ENCODE peak calls at places on chromosomes 3 and 15, in ten cellular contexts. One of them, this sample, is unnamed.

GRCh38 chr3:188434594-188434993 is 280.6 kb downstream of the LPP start:
- DNase-seq in upper lobe of right lung: no peak
- DNase-seq in A549: no peak
- DNase-seq in Panc1: no peak
- DNase-seq in psoas muscle: no peak
- DNase-seq in fibroblast of pulmonary artery: no peak
- DNase-seq in mucosa of descending colon: no peak
- DNase-seq in epithelial cell of esophagus: no peak
- DNase-seq in fibroblast of mammary gland: no peak
- DNase-seq in coronary artery: no peak
- DNase-seq in this sample: peak

GRCh38 chr3:60756231-60756630 is 495.0 kb downstream of the FHIT start:
- DNase-seq in Panc1: no peak
- DNase-seq in fibroblast of pulmonary artery: no peak
- DNase-seq in mucosa of descending colon: no peak
- DNase-seq in psoas muscle: no peak
- DNase-seq in upper lobe of right lung: no peak
- DNase-seq in A549: no peak
- DNase-seq in epithelial cell of esophagus: peak
- DNase-seq in fibroblast of mammary gland: no peak
- DNase-seq in coronary artery: no peak
- DNase-seq in this sample: peak

GRCh38 chr15:34993413-34993812 is 5.3 kb upstream of the ZNF770 start:
- DNase-seq in fibroblast of mammary gland: peak
- DNase-seq in A549: no peak
- DNase-seq in upper lobe of right lung: no peak
- DNase-seq in fibroblast of pulmonary artery: no peak
- DNase-seq in Panc1: no peak
- DNase-seq in epithelial cell of esophagus: peak
- DNase-seq in psoas muscle: no peak
- DNase-seq in coronary artery: no peak
- DNase-seq in mucosa of descending colon: no peak
- DNase-seq in this sample: no peak

GRCh38 chr3:157370867-157371266 is 65.8 kb upstream of the PTX3 start:
- DNase-seq in psoas muscle: no peak
- DNase-seq in coronary artery: no peak
- DNase-seq in Panc1: no peak
- DNase-seq in fibroblast of pulmonary artery: no peak
- DNase-seq in mucosa of descending colon: no peak
- DNase-seq in A549: no peak
- DNase-seq in fibroblast of mammary gland: no peak
- DNase-seq in upper lobe of right lung: no peak
- DNase-seq in epithelial cell of esophagus: no peak
- DNase-seq in this sample: peak

GRCh38 chr3:196388946-196389345 is 43.3 kb downstream of the UBXN7 start:
- DNase-seq in A549: no peak
- DNase-seq in psoas muscle: no peak
- DNase-seq in epithelial cell of esophagus: no peak
- DNase-seq in mucosa of descending colon: no peak
- DNase-seq in upper lobe of right lung: no peak
- DNase-seq in Panc1: no peak
- DNase-seq in fibroblast of mammary gland: peak
- DNase-seq in coronary artery: no peak
- DNase-seq in fibroblast of pulmonary artery: peak
- DNase-seq in this sample: no peak

GRCh38 chr3:12822725-12823373 is 18.5 kb downstream of the RPL32 start:
- DNase-seq in fibroblast of pulmonary artery: peak
- DNase-seq in Panc1: no peak
- DNase-seq in upper lobe of right lung: no peak
- DNase-seq in fibroblast of mammary gland: peak
- DNase-seq in A549: peak
- DNase-seq in coronary artery: no peak
- DNase-seq in psoas muscle: no peak
- DNase-seq in mucosa of descending colon: no peak
- DNase-seq in epithelial cell of esophagus: peak
- DNase-seq in this sample: peak

GRCh38 chr3:177437513-177438337 is 240.4 kb upstream of the TBL1XR1 start:
- DNase-seq in psoas muscle: no peak
- DNase-seq in A549: no peak
- DNase-seq in epithelial cell of esophagus: no peak
- DNase-seq in Panc1: no peak
- DNase-seq in mucosa of descending colon: no peak
- DNase-seq in coronary artery: no peak
- DNase-seq in upper lobe of right lung: no peak
- DNase-seq in fibroblast of pulmonary artery: no peak
- DNase-seq in fibroblast of mammary gland: no peak
- DNase-seq in this sample: peak

GRCh38 chr15:99385865-99386264 is 134.6 kb downstream of the LRRC28 start:
- DNase-seq in fibroblast of pulmonary artery: peak
- DNase-seq in Panc1: no peak
- DNase-seq in mucosa of descending colon: peak
- DNase-seq in upper lobe of right lung: no peak
- DNase-seq in A549: peak
- DNase-seq in psoas muscle: peak
- DNase-seq in fibroblast of mammary gland: peak
- DNase-seq in coronary artery: no peak
- DNase-seq in epithelial cell of esophagus: no peak
- DNase-seq in this sample: peak

GRCh38 chr3:58217209-58217811 is 6.5 kb upstream of the DNASE1L3 start:
- DNase-seq in epithelial cell of esophagus: peak
- DNase-seq in Panc1: peak
- DNase-seq in fibroblast of pulmonary artery: peak
- DNase-seq in psoas muscle: peak
- DNase-seq in mucosa of descending colon: peak
- DNase-seq in coronary artery: peak
- DNase-seq in fibroblast of mammary gland: peak
- DNase-seq in upper lobe of right lung: peak
- DNase-seq in A549: peak
- DNase-seq in this sample: peak

GRCh38 chr3:52098108-52098507 is 41.7 kb upstream of the DUSP7 start:
- DNase-seq in psoas muscle: peak
- DNase-seq in fibroblast of pulmonary artery: no peak
- DNase-seq in epithelial cell of esophagus: no peak
- DNase-seq in coronary artery: no peak
- DNase-seq in A549: no peak
- DNase-seq in Panc1: no peak
- DNase-seq in mucosa of descending colon: no peak
- DNase-seq in fibroblast of mammary gland: no peak
- DNase-seq in upper lobe of right lung: peak
- DNase-seq in this sample: no peak

DNA sequence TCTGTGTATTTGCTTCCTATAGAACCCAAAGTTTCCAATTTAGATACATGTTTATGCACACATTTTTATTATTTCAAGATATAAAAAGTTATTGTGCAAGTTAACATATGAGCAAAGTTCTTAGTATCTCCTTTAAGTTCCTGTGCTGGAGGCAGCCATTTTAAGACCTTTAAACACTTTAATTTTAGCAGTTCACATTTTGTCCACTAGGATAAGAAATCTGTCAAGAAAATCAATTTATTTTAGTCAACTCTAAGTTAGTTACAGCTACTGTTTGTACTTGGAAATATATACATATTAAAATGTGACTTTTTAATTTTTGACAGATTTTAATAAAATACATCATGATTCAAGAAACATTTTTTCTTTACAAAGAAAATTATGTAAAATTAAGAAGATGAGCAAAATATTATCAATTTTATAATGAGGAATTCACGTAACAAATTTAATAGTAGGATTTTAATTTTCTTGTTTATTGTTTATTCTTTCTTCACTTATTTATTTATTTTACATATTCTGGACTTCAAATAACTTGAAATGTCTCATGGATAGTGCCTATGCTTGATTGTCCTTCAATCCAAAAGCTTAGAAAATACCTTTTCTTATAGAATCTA is 402.6 kb upstream of the GBE1 start:
- DNase-seq in upper lobe of right lung: no peak
- DNase-seq in Panc1: no peak
- DNase-seq in fibroblast of pulmonary artery: peak
- DNase-seq in mucosa of descending colon: no peak
- DNase-seq in epithelial cell of esophagus: peak
- DNase-seq in fibroblast of mammary gland: peak
- DNase-seq in coronary artery: no peak
- DNase-seq in psoas muscle: no peak
- DNase-seq in A549: peak
- DNase-seq in this sample: peak
- TF ChIP-seq CTCF in upper lobe of right lung: peak
- TF ChIP-seq CTCF in Panc1: no peak
- TF ChIP-seq CTCF in fibroblast of pulmonary artery: peak
- TF ChIP-seq CTCF in mucosa of descending colon: no peak
- TF ChIP-seq CTCF in epithelial cell of esophagus: peak
- TF ChIP-seq CTCF in fibroblast of mammary gland: peak
- TF ChIP-seq CTCF in coronary artery: no peak
- TF ChIP-seq CTCF in psoas muscle: peak
- TF ChIP-seq CTCF in A549: no peak
- TF ChIP-seq CTCF in this sample: peak

DNA sequence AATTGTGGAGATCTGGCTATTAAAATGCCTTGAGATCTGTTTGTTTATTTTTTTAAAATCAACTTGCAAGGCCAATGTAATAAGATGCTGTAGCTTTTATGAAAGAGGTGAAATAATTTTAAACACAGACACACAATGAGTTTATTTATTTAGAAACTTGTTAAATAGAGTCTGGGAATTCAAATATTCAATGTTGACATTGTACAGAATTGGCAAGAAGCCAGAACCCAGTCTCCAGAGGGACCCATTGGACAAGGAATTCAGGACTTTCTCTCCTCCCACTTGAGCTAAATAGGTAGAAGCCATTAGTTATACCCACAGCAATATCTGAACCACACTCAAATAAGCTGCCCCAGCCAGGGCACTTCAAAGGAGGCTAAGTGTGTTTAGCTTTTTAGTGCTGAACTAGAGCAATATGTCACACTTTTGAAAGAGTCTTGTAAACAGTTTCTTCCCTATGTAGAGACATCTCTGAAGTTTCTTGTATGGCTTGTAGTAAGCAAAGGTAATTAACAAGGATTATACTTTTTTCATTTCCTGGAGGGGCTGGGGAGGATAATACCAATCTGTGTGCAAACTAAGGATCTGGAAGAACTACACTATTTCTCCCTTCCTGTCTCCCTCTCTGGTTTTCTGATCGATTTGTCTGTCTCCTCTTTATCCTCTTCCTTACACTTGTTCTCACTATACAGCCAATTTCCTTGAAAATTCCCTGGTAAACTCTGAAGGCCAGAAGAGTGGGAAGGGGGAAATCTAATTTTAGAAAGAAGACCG is 6.0 kb downstream of the MECOM start:
- DNase-seq in epithelial cell of esophagus: peak
- DNase-seq in mucosa of descending colon: no peak
- DNase-seq in psoas muscle: no peak
- DNase-seq in upper lobe of right lung: no peak
- DNase-seq in coronary artery: no peak
- DNase-seq in A549: no peak
- DNase-seq in Panc1: no peak
- DNase-seq in fibroblast of mammary gland: no peak
- DNase-seq in fibroblast of pulmonary artery: no peak
- DNase-seq in this sample: no peak
- H3K4me3 ChIP-seq in epithelial cell of esophagus: no peak
- H3K4me3 ChIP-seq in mucosa of descending colon: no peak
- H3K4me3 ChIP-seq in psoas muscle: peak
- H3K4me3 ChIP-seq in upper lobe of right lung: no peak
- H3K4me3 ChIP-seq in coronary artery: no peak
- H3K4me3 ChIP-seq in A549: no peak
- H3K4me3 ChIP-seq in Panc1: no peak
- H3K4me3 ChIP-seq in fibroblast of mammary gland: no peak
- H3K4me3 ChIP-seq in fibroblast of pulmonary artery: no peak
- H3K4me3 ChIP-seq in this sample: no peak

DNA sequence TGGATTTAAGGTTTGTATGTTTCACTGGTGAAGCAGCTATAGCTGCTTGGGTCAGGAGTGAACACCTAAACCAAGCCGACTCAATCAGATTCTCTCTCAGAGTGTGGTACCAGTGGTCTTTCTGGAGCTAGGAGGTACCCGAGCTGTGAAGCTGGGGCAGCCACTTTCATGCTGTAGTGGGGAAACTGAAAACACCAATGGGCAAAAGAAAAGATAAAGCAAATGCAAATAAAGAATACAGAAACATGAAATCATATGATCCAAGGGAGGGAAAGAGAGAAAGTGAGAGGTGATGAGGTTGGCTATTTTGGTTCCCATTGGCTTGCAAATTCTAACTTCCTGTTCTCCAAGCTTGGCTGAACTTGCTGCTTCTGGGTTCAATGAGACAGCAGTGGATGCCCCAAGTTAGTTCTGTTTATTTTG is 212.3 kb upstream of the CFAP20DC start:
- DNase-seq in mucosa of descending colon: no peak
- DNase-seq in epithelial cell of esophagus: no peak
- DNase-seq in Panc1: no peak
- DNase-seq in fibroblast of mammary gland: no peak
- DNase-seq in psoas muscle: no peak
- DNase-seq in fibroblast of pulmonary artery: no peak
- DNase-seq in coronary artery: no peak
- DNase-seq in A549: no peak
- DNase-seq in upper lobe of right lung: no peak
- DNase-seq in this sample: no peak
- TF ChIP-seq CTCF in mucosa of descending colon: no peak
- TF ChIP-seq CTCF in epithelial cell of esophagus: no peak
- TF ChIP-seq CTCF in Panc1: no peak
- TF ChIP-seq CTCF in fibroblast of mammary gland: no peak
- TF ChIP-seq CTCF in psoas muscle: no peak
- TF ChIP-seq CTCF in fibroblast of pulmonary artery: no peak
- TF ChIP-seq CTCF in coronary artery: no peak
- TF ChIP-seq CTCF in A549: no peak
- TF ChIP-seq CTCF in upper lobe of right lung: no peak
- TF ChIP-seq CTCF in this sample: no peak

GRCh38 chr3:55483196-55484095 is 3.7 kb downstream of the WNT5A start:
- DNase-seq in epithelial cell of esophagus: no peak
- DNase-seq in A549: no peak
- DNase-seq in fibroblast of pulmonary artery: no peak
- DNase-seq in coronary artery: no peak
- DNase-seq in Panc1: no peak
- DNase-seq in psoas muscle: no peak
- DNase-seq in upper lobe of right lung: no peak
- DNase-seq in mucosa of descending colon: no peak
- DNase-seq in fibroblast of mammary gland: no peak
- DNase-seq in this sample: no peak

GRCh38 chr3:55481067-55481917 is 5.8 kb downstream of the WNT5A start:
- DNase-seq in A549: no peak
- DNase-seq in fibroblast of pulmonary artery: peak
- DNase-seq in psoas muscle: peak
- DNase-seq in fibroblast of mammary gland: peak
- DNase-seq in upper lobe of right lung: peak
- DNase-seq in coronary artery: no peak
- DNase-seq in epithelial cell of esophagus: peak
- DNase-seq in mucosa of descending colon: no peak
- DNase-seq in Panc1: no peak
- DNase-seq in this sample: peak

GRCh38 chr3:55482496-55483195 is 4.5 kb downstream of the WNT5A start:
- DNase-seq in A549: no peak
- DNase-seq in Panc1: no peak
- DNase-seq in upper lobe of right lung: no peak
- DNase-seq in fibroblast of mammary gland: peak
- DNase-seq in coronary artery: no peak
- DNase-seq in epithelial cell of esophagus: no peak
- DNase-seq in fibroblast of pulmonary artery: no peak
- DNase-seq in mucosa of descending colon: peak
- DNase-seq in psoas muscle: no peak
- DNase-seq in this sample: peak

GRCh38 chr3:55484191-55484644 is 2.9 kb downstream of the WNT5A start:
- DNase-seq in Panc1: no peak
- DNase-seq in fibroblast of pulmonary artery: no peak
- DNase-seq in coronary artery: no peak
- DNase-seq in psoas muscle: peak
- DNase-seq in A549: no peak
- DNase-seq in mucosa of descending colon: no peak
- DNase-seq in fibroblast of mammary gland: no peak
- DNase-seq in upper lobe of right lung: peak
- DNase-seq in epithelial cell of esophagus: no peak
- DNase-seq in this sample: no peak

GRCh38 chr3:55481918-55482495 is 5.1 kb downstream of the WNT5A start:
- DNase-seq in psoas muscle: peak
- DNase-seq in A549: no peak
- DNase-seq in epithelial cell of esophagus: no peak
- DNase-seq in mucosa of descending colon: no peak
- DNase-seq in coronary artery: no peak
- DNase-seq in upper lobe of right lung: peak
- DNase-seq in fibroblast of pulmonary artery: peak
- DNase-seq in fibroblast of mammary gland: peak
- DNase-seq in Panc1: no peak
- DNase-seq in this sample: peak
- H3K4me3 ChIP-seq in psoas muscle: peak
- H3K4me3 ChIP-seq in A549: no peak
- H3K4me3 ChIP-seq in epithelial cell of esophagus: no peak
- H3K4me3 ChIP-seq in mucosa of descending colon: no peak
- H3K4me3 ChIP-seq in coronary artery: peak
- H3K4me3 ChIP-seq in upper lobe of right lung: peak
- H3K4me3 ChIP-seq in fibroblast of pulmonary artery: peak
- H3K4me3 ChIP-seq in fibroblast of mammary gland: peak
- H3K4me3 ChIP-seq in Panc1: peak
- H3K4me3 ChIP-seq in this sample: peak

This sample was measured in AG10803.